ENCODE peak calls at places on chromosomes 2 and 18, in five cellular contexts. X, S, F, Y and U are unnamed samples.

GRCh38 chr2:64696631-64697030 is 42.9 kb upstream of the SERTAD2 start:
- DNase-seq in F (no peak), S (no peak), Y (no peak), X (no peak), U (no peak)

GRCh38 chr18:36499938-36500337 is 202.4 kb downstream of the FHOD3 start:
- DNase-seq in F (no peak), X (no peak), Y (no peak), S (no peak), U (no peak)

GRCh38 chr2:228417966-228418365 is 236.5 kb upstream of the SPHKAP start:
- DNase-seq in F (peak), S (no peak), Y (peak), X (no peak), U (peak)

GRCh38 chr2:219001577-219002394 is 8.6 kb upstream of the CRYBA2 start:
- DNase-seq in F (no peak), Y (no peak), X (peak), S (no peak), U (no peak)

GRCh38 chr2:42136832-42137821 is 32.0 kb upstream of the EML4 start:
- DNase-seq in F (no peak), S (no peak), Y (no peak), X (no peak), U (peak)

GRCh38 chr2:64063924-64064331 is 44.7 kb upstream of the VPS54 start:
- DNase-seq in F (peak), S (peak), X (no peak), Y (peak), U (peak)

GRCh38 chr2:170255971-170256370 is 78.0 kb downstream of the MYO3B start:
- DNase-seq in F (peak), S (no peak), Y (peak), X (no peak), U (peak)

GRCh38 chr2:207854484-207855386 is 85.0 kb upstream of the FZD5 start:
- DNase-seq in X (no peak), Y (peak), F (peak), S (no peak), U (peak)

GRCh38 chr2:216392018-216392562 is 19.8 kb upstream of the MARCHF4 start:
- DNase-seq in S (no peak), X (no peak), F (no peak), Y (no peak), U (no peak)

GRCh38 chr2:234816056-234816455 is 135.8 kb upstream of the SH3BP4 start:
- DNase-seq in Y (no peak), S (no peak), X (no peak), F (no peak), U (no peak)

GRCh38 chr2:32946314-32947075 is at the start of gene LTBP1:
- DNase-seq in S (peak), Y (peak), F (peak), X (peak), U (peak)

GRCh38 chr2:18987592-18988073 is 370.8 kb downstream of the OSR1 start:
- DNase-seq in F (peak), X (no peak), S (no peak), Y (peak), U (peak)

GRCh38 chr2:189178726-189179606 is 595 bp downstream of the COL5A2 start:
- DNase-seq in S (no peak), F (peak), X (no peak), Y (peak), U (peak)

GRCh38 chr2:5537180-5537579 is 155.0 kb upstream of the SOX11 start:
- DNase-seq in X (no peak), Y (no peak), S (no peak), F (no peak), U (no peak)

GRCh38 chr18:42561521-42561920 is 554.0 kb downstream of the RIT2 start:
- DNase-seq in Y (no peak), X (no peak), F (no peak), S (no peak), U (no peak)

GRCh38 chr2:190641469-190641868 is 7.4 kb upstream of the NAB1 start:
- DNase-seq in X (no peak), F (no peak), Y (no peak), S (no peak), U (no peak)

GRCh38 chr2:177024760-177025159 is 187.8 kb upstream of the HNRNPA3 start:
- DNase-seq in Y (no peak), F (no peak), X (no peak), S (no peak), U (no peak)

GRCh38 chr2:40095003-40095402 is 315.9 kb upstream of the THUMPD2 start:
- DNase-seq in Y (peak), S (no peak), F (peak), X (no peak), U (peak)

GRCh38 chr2:24791452-24791851 is 1.7 kb downstream of the PTRHD1 start:
- DNase-seq in S (no peak), Y (peak), X (no peak), F (no peak), U (no peak)